ENCODE peak calls at places on chromosomes 13 and 19, in seven cellular contexts. X, G, T, A, C, D and V are unnamed samples.

GRCh38 chr13:109787135-109787954 is 962 bp upstream of the IRS2 start:
- DNase-seq in X (peak), G (no peak), T (peak), A (no peak), C (peak), D (peak), V (no peak)

GRCh38 chr13:72839831-72840426 is 58.0 kb downstream of the PIBF1 start:
- DNase-seq in X (peak), G (peak), T (peak), A (no peak), C (no peak), D (peak), V (peak)

GRCh38 chr13:67614013-67614412 is 383.9 kb upstream of the PCDH9 start:
- DNase-seq in X (no peak), G (no peak), T (no peak), A (no peak), C (no peak), D (no peak), V (no peak)

GRCh38 chr19:49361438-49362047 is 673 bp downstream of the TEAD2 start:
- DNase-seq in X (peak), G (peak), T (peak), A (no peak), C (peak), D (peak), V (peak)

GRCh38 chr19:10670187-10670586 is 16.0 kb downstream of the ILF3 start:
- DNase-seq in X (no peak), G (no peak), T (no peak), A (no peak), C (no peak), D (peak), V (no peak)

GRCh38 chr13:36193151-36193855 is 21.1 kb downstream of the SOHLH2 start:
- DNase-seq in X (no peak), G (no peak), T (no peak), A (peak), C (no peak), D (peak), V (no peak)

GRCh38 chr19:20423381-20424207 is 142.0 kb downstream of the ZNF737 start:
- DNase-seq in X (peak), G (peak), T (peak), A (no peak), C (peak), D (peak), V (no peak)

GRCh38 chr19:35268546-35269424 is at the start of gene USF2:
- DNase-seq in X (peak), G (peak), T (peak), A (no peak), C (peak), D (peak), V (peak)

GRCh38 chr19:18053571-18054219 is 33.0 kb downstream of the IL12RB1 start:
- DNase-seq in X (no peak), G (no peak), T (no peak), A (no peak), C (no peak), D (peak), V (peak)

GRCh38 chr19:3338541-3339181 is 27.7 kb upstream of the NFIC start:
- DNase-seq in X (no peak), G (peak), T (no peak), A (no peak), C (peak), D (no peak), V (no peak)

GRCh38 chr19:42478765-42479307 is 36.1 kb upstream of the CXCL17 start:
- DNase-seq in X (no peak), G (no peak), T (no peak), A (no peak), C (no peak), D (no peak), V (no peak)

GRCh38 chr13:99895428-99895998 is 76.1 kb downstream of the ZIC5 start:
- DNase-seq in X (no peak), G (no peak), T (no peak), A (no peak), C (no peak), D (no peak), V (no peak)

GRCh38 chr19:3387645-3388589 is 21.5 kb downstream of the NFIC start:
- DNase-seq in X (no peak), G (peak), T (peak), A (no peak), C (peak), D (peak), V (no peak)

GRCh38 chr19:38267780-38268430 is 3.5 kb downstream of the SPINT2 start:
- DNase-seq in X (no peak), G (peak), T (no peak), A (no peak), C (no peak), D (no peak), V (no peak)

GRCh38 chr13:97344250-97345175 is 89.5 kb upstream of the RAP2A start:
- DNase-seq in X (no peak), G (peak), T (peak), A (peak), C (peak), D (peak), V (peak)

GRCh38 chr13:50910483-50910805 is 853 bp downstream of the RNASEH2B start:
- DNase-seq in X (peak), G (peak), T (no peak), A (no peak), C (peak), D (peak), V (peak)

GRCh38 chr13:80100636-80101035 is 240.3 kb downstream of the SPRY2 start:
- DNase-seq in X (no peak), G (no peak), T (no peak), A (no peak), C (no peak), D (peak), V (peak)

GRCh38 chr19:29526730-29527499 is 1.1 kb downstream of the VSTM2B start:
- DNase-seq in X (peak), G (no peak), T (peak), A (no peak), C (no peak), D (no peak), V (no peak)

GRCh38 chr13:24692541-24692940 is 12.3 kb downstream of the ATP12A start:
- DNase-seq in X (no peak), G (no peak), T (peak), A (no peak), C (no peak), D (peak), V (no peak)

DNA sequence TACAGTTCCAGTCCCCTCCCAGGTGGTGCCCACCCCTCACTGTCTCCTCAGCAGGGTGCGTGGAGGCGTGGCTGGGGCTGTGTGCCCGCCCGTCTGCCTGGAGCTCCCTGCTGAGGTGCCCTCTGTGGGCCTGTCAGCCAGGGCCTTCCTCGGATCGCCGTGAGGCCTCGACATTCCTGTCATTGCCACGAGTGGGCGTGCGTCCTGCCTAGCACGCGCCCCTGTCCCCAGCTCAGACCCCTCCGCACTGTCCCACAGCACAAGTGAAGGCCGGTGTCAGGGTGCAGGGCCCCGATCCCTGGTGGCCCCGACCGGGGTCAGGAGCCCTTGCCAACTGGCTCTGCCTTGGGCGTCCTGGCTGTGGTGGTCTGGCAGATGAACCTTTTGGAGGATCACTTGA is 32.2 kb downstream of the DOT1L start:
- DNase-seq in X (no peak), G (no peak), T (no peak), A (no peak), C (no peak), D (no peak), V (no peak)
- TF ChIP-seq CTCF in X (no peak), G (no peak), T (no peak), A (no peak), C (no peak), D (no peak), V (no peak)

GRCh38 chr13:62697702-62698101 is 1282.1 kb upstream of the PCDH20 start:
- DNase-seq in X (no peak), G (no peak), T (no peak), A (no peak), C (no peak), D (no peak), V (no peak)
- TF ChIP-seq CTCF in X (no peak), G (no peak), T (no peak), A (no peak), C (no peak), D (no peak), V (no peak)

GRCh38 chr19:1923319-1923718 is 17.7 kb upstream of the CSNK1G2 start:
- DNase-seq in X (no peak), G (no peak), T (no peak), A (no peak), C (no peak), D (no peak), V (no peak)
- TF ChIP-seq CTCF in X (no peak), G (no peak), T (no peak), A (no peak), C (no peak), D (no peak), V (no peak)

GRCh38 chr19:51568456-51568855 is 2.6 kb upstream of the ZNF175 start:
- DNase-seq in X (no peak), G (no peak), T (no peak), A (no peak), C (no peak), D (no peak), V (peak)

GRCh38 chr19:51565583-51565982 is 5.5 kb upstream of the ZNF175 start:
- DNase-seq in X (no peak), G (no peak), T (no peak), A (no peak), C (no peak), D (no peak), V (no peak)

GRCh38 chr19:51567583-51567982 is 3.5 kb upstream of the ZNF175 start:
- DNase-seq in X (no peak), G (no peak), T (no peak), A (no peak), C (no peak), D (no peak), V (no peak)

GRCh38 chr19:51566489-51567100 is 4.5 kb upstream of the ZNF175 start:
- DNase-seq in X (no peak), G (no peak), T (no peak), A (no peak), C (no peak), D (no peak), V (no peak)

GRCh38 chr19:51564791-51565190 is 6.3 kb upstream of the ZNF175 start:
- DNase-seq in X (peak), G (no peak), T (no peak), A (no peak), C (no peak), D (no peak), V (no peak)
- TF ChIP-seq CTCF in X (peak), G (no peak), T (no peak), A (no peak), C (no peak), D (no peak), V (no peak)

GRCh38 chr13:52128714-52129700 is at the start of gene NEK5:
- DNase-seq in X (peak), G (peak), T (peak), A (no peak), C (peak), D (peak), V (peak)
- TF ChIP-seq CTCF in X (peak), G (peak), T (peak), A (peak), C (peak), D (peak), V (peak)

DNA sequence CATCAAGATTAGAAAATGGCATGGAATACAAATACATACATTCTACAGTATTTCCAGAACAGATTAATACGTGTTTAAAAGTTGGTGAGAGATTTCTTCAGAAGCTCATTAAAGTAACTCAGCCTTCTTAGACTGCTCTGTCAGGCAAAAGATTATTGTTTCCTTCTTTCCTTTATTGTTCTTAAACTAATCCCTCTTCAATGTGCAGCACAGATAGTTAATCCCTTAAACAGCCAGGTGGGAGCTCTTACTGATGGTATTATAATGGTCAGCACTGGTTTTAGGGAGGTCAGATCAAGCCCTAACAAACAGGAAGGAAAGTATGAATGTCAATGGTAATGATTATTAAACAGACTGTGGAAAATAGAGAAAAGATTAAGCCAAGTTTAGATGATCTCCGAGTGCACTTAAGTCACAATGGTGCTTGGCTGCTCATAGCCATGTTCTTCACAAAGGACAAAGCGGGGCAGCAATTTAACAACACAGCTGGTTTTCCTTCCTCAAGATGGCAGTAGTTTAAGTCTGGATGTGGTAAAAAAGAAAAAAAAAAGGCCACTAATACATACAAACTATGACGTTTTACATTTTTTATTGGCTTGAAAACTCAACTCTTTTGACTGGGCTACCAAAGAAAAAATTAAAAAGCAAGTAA is 992.6 kb downstream of the PCDH9 start:
- DNase-seq in X (no peak), G (no peak), T (no peak), A (no peak), C (no peak), D (no peak), V (no peak)
- TF ChIP-seq CTCF in X (peak), G (no peak), T (no peak), A (no peak), C (no peak), D (no peak), V (no peak)

GRCh38 chr19:43767316-43767715 is 12.6 kb upstream of the SMG9 start:
- DNase-seq in X (no peak), G (no peak), T (no peak), A (no peak), C (no peak), D (no peak), V (no peak)
- TF ChIP-seq CTCF in X (no peak), G (no peak), T (no peak), A (no peak), C (no peak), D (no peak), V (no peak)